ENCODE peak calls at places on chromosomes 5 and 9, in six cellular contexts. K is fibroblast of lung, W is PC-3, S is GM12878, N is astrocyte, V is GM23338. A is an unnamed sample.

GRCh38 chr5:74622122-74622521 is 18.4 kb downstream of the ENC1 start:
- DNase-seq in W (no peak), K (peak; percentile 77), N (peak; percentile 74), S (no peak), V (no peak), A (no peak)

GRCh38 chr5:97163360-97163764 is 19.7 kb downstream of the RIOK2 start:
- DNase-seq in K (no peak), V (no peak), W (peak; percentile 23), N (no peak), S (no peak), A (no peak)

GRCh38 chr5:160165137-160166068 is 46.2 kb upstream of the PWWP2A start:
- DNase-seq in V (peak; percentile 94), S (no peak), N (peak; percentile 99), K (peak; percentile 99), W (peak; percentile 98), A (peak; percentile 83)

GRCh38 chr9:121187681-121188305 is 13.9 kb downstream of the RAB14 start:
- DNase-seq in V (no peak), S (no peak), N (peak; percentile 32), W (no peak), K (peak; percentile 42), A (no peak)

GRCh38 chr5:93359296-93359957 is 221.6 kb downstream of the NR2F1-AS1 start:
- DNase-seq in W (peak; percentile 98), S (no peak), K (peak; percentile 86), N (peak; percentile 85), V (no peak), A (no peak)

GRCh38 chr5:137516251-137516797 is 17.2 kb upstream of the SPOCK1 start:
- DNase-seq in W (no peak), N (no peak), V (peak; percentile 17), K (no peak), S (no peak), A (no peak)

GRCh38 chr9:124870723-124871122 is 8.8 kb downstream of the ARPC5L start:
- DNase-seq in S (no peak), W (no peak), N (no peak), K (no peak), V (no peak), A (no peak)

GRCh38 chr5:39691993-39692392 is 267.2 kb upstream of the DAB2 start:
- DNase-seq in W (peak; percentile 70), K (no peak), N (no peak), S (no peak), V (peak; percentile 44), A (no peak)

GRCh38 chr5:72151646-72152045 is 44.4 kb downstream of the MAP1B start:
- DNase-seq in W (no peak), N (no peak), K (no peak), S (no peak), V (no peak), A (no peak)

GRCh38 chr9:80061096-80061495 is 489.3 kb downstream of the TLE4 start:
- DNase-seq in N (no peak), V (no peak), W (no peak), K (no peak), S (no peak), A (no peak)

GRCh38 chr5:115457985-115458384 is 86.6 kb downstream of the FEM1C start:
- DNase-seq in V (no peak), S (no peak), K (peak; percentile 54), W (no peak), N (peak; percentile 43), A (peak; percentile 8)

GRCh38 chr5:54186108-54186507 is 124.3 kb downstream of the ARL15 start:
- DNase-seq in V (no peak), W (no peak), K (no peak), S (no peak), N (no peak), A (no peak)

GRCh38 chr5:8864053-8864452 is 681.8 kb downstream of the SEMA5A start:
- DNase-seq in W (peak; percentile 85), V (peak; percentile 78), K (peak; percentile 17), S (no peak), N (no peak), A (peak; percentile 56)

GRCh38 chr5:1387059-1387755 is 42.3 kb upstream of the CLPTM1L start:
- DNase-seq in V (no peak), K (no peak), S (no peak), N (no peak), W (no peak), A (no peak)

GRCh38 chr5:95763941-95764340 is 32.8 kb downstream of the RHOBTB3 start:
- DNase-seq in W (no peak), S (no peak), V (no peak), N (peak; percentile 32), K (peak; percentile 61), A (no peak)

GRCh38 chr5:6734781-6735180 is 21.5 kb downstream of the TENT4A start:
- DNase-seq in N (no peak), S (no peak), K (no peak), V (no peak), W (no peak), A (no peak)

GRCh38 chr9:121622842-121623203 is 28.6 kb upstream of the DAB2IP start:
- DNase-seq in S (no peak), N (no peak), W (no peak), K (no peak), V (no peak), A (no peak)

GRCh38 chr9:35935755-35936509 is 22.0 kb downstream of the OR2S2 start:
- DNase-seq in K (peak; percentile 93), S (no peak), V (no peak), N (peak; percentile 91), W (peak; percentile 11), A (no peak)

GRCh38 chr5:167363065-167363464 is 928.4 kb upstream of the WWC1 start:
- DNase-seq in K (no peak), N (no peak), W (no peak), V (no peak), S (no peak), A (no peak)
- TF ChIP-seq EZH2 in K (no peak), N (no peak), W (no peak), V (no peak), S (no peak), A (no peak)

GRCh38 chr9:22216730-22217160 is 207.6 kb upstream of the CDKN2B start:
- DNase-seq in S (no peak), K (peak; percentile 73), V (no peak), W (peak; percentile 51), N (peak; percentile 64), A (no peak)
- H2AFZ ChIP-seq in S (no peak overlapping the region), K (no peak overlapping the region), V (no peak overlapping the region), W (no peak overlapping the region), N (peak overlapping the region; percentile 42), A (no peak overlapping the region)

GRCh38 chr9:99383536-99383935 is 161.5 kb downstream of the SEC61B start:
- DNase-seq in W (no peak), K (no peak), V (no peak), S (no peak), N (no peak), A (no peak)
- TF ChIP-seq EZH2 in W (no peak), K (no peak), V (no peak), S (no peak), N (no peak), A (no peak)

DNA sequence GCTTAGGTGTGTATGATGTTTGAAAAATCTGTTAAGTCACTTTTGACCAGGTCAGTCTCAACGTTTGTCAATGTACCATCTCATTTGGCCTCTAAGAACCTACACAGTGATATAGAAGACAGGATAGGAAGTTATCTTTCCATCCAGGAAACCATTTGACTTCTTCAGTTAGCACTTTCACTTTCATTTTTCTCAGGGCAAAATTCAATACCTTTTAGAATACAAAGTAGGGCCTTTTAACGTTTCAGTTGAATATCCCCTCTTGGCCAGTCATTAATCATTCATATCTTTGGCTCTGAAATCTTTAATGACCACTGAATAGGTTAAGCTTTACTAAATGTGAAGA is 101.0 kb upstream of the GNAQ start:
- DNase-seq in S (no peak), W (no peak), N (no peak), K (no peak), V (no peak), A (no peak)
- H2AFZ ChIP-seq in S (peak overlapping the region; percentile 61), W (peak overlapping the region; percentile 8), N (no peak overlapping the region), K (peak overlapping the region; percentile 90), V (peak overlapping the region; percentile 6), A (no peak overlapping the region)